ENCODE peak calls at places on chromosomes 5 and 9, in five cellular contexts. F is right lobe of liver, H is lower leg skin, Y is A549, K is upper lobe of left lung. X is an unnamed sample.

GRCh38 chr5:118293378-118293777 is 695.0 kb downstream of the DTWD2 start:
- DNase-seq in K (no peak), F (no peak), H (no peak), Y (no peak), X (no peak)

GRCh38 chr5:177476531-177477233 is 3.2 kb upstream of the DBN1 start:
- DNase-seq in F (no peak), H (peak), Y (no peak), K (no peak), X (no peak)

GRCh38 chr9:38771593-38771992 is 51.7 kb upstream of the FAM240B start:
- DNase-seq in K (no peak), F (no peak), H (no peak), Y (no peak), X (no peak)

GRCh38 chr5:127280494-127281220 is 9.9 kb upstream of the MEGF10 start:
- DNase-seq in K (no peak), F (no peak), Y (no peak), H (no peak), X (no peak)

GRCh38 chr9:2257530-2257929 is 242.4 kb downstream of the SMARCA2 start:
- DNase-seq in K (no peak), F (no peak), Y (no peak), H (no peak), X (no peak)

GRCh38 chr9:126504977-126505455 is 108.7 kb upstream of the LMX1B start:
- DNase-seq in F (no peak), Y (no peak), H (no peak), K (no peak), X (no peak)

GRCh38 chr5:77990020-77990419 is 213.9 kb upstream of the TBCA start:
- DNase-seq in K (no peak), H (no peak), F (no peak), Y (no peak), X (no peak)

GRCh38 chr5:174411513-174411819 is 312.9 kb upstream of the MSX2 start:
- DNase-seq in K (no peak), Y (no peak), H (no peak), F (no peak), X (no peak)

GRCh38 chr9:88874391-88874790 is 116.9 kb upstream of the S1PR3 start:
- DNase-seq in Y (no peak), H (no peak), F (no peak), K (no peak), X (no peak)

GRCh38 chr5:145903862-145904261 is 31.0 kb upstream of the GRXCR2 start:
- DNase-seq in K (no peak), F (no peak), H (no peak), Y (no peak), X (no peak)

GRCh38 chr5:160289721-160290120 is 22.6 kb downstream of the CCNJL start:
- DNase-seq in F (no peak), Y (no peak), K (peak), H (no peak), X (no peak)

GRCh38 chr5:38755171-38755570 is 90.6 kb upstream of the OSMR start:
- DNase-seq in K (no peak), F (no peak), H (no peak), Y (no peak), X (no peak)

GRCh38 chr9:13351768-13352386 is 72.4 kb upstream of the MPDZ start:
- DNase-seq in Y (peak), K (no peak), F (no peak), H (no peak), X (no peak)

GRCh38 chr5:139058121-139058520 is 140.0 kb downstream of the SIL1 start:
- DNase-seq in F (no peak), H (no peak), Y (no peak), K (no peak), X (no peak)

GRCh38 chr9:4883326-4883873 is 90.7 kb downstream of the RCL1 start:
- DNase-seq in F (no peak), K (no peak), Y (no peak), H (no peak), X (no peak)

GRCh38 chr9:73773896-73774295 is 622.2 kb downstream of the ANXA1 start:
- DNase-seq in H (no peak), Y (no peak), F (no peak), K (no peak), X (no peak)

GRCh38 chr9:113985968-113986585 is 92.0 kb downstream of the AMBP start:
- DNase-seq in F (no peak), K (no peak), H (no peak), Y (no peak), X (no peak)

GRCh38 chr5:97778451-97778850 is 595.4 kb upstream of the RIOK2 start:
- DNase-seq in Y (no peak), H (no peak), F (no peak), K (no peak), X (no peak)

GRCh38 chr9:6739218-6739617 is 18.6 kb upstream of the KDM4C start:
- DNase-seq in Y (peak), F (no peak), K (no peak), H (no peak), X (no peak)

GRCh38 chr5:171207256-171207866 is 101.7 kb upstream of the TLX3 start:
- DNase-seq in Y (peak), F (no peak), K (no peak), H (no peak), X (no peak)

GRCh38 chr5:81685481-81685880 is 65.4 kb downstream of the SSBP2 start:
- DNase-seq in F (no peak), K (no peak), H (no peak), Y (no peak), X (no peak)

GRCh38 chr5:38666668-38667498 is 110.4 kb upstream of the LIFR start:
- DNase-seq in H (no peak), K (peak), Y (peak), F (no peak), X (no peak)

GRCh38 chr5:6632324-6632930 is 417 bp downstream of the NSUN2 start:
- DNase-seq in H (no peak), F (no peak), Y (peak), K (peak), X (no peak)

GRCh38 chr5:53733853-53734252 is 173.4 kb downstream of the NDUFS4 start:
- DNase-seq in F (no peak), K (no peak), Y (no peak), H (no peak), X (no peak)

GRCh38 chr9:136655244-136656225 is 7.2 kb upstream of the EGFL7 start:
- DNase-seq in H (no peak), Y (no peak), K (peak), F (no peak), X (no peak)

GRCh38 chr9:134326754-134327526 is 685 bp downstream of the RXRA start:
- DNase-seq in K (no peak), F (peak), Y (peak), H (no peak), X (no peak)
- TF ChIP-seq POLR2A in K (no peak), F (peak), Y (no peak), H (no peak), X (no peak)

DNA sequence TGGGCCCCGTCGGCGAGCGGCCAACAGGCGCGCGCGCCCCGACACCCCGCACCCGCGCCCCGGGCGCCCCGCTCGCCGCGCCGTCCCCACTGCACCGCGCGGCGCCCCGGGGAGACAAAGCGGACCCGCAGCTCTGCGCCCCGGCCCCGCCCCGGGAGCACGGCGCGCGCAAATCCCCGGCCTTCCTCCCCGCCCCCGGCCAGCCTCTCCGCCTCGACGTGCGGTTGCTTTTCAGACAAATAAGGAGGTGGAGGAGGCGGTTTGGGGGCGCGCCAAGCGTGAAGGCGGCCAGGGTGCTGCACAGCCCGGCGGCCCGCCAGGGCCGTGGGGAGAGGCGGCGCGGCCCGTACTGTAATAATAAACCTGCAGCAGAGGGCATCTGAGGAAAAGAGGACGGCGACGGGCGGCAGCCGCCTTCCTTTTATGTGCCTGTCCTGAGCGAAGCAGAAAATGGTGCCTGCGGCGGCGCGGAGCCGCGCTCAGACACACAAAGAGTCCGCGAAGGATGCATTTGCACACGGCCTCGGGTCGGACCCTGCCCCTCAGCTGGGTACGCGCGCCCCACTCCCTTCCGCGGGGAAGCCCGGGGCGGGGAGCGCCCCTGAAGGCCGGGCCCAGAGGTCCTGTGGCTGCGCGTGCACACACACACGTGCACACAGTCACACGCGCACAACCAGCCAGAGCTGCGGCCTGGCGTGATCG is 739 bp upstream of the NREP start:
- DNase-seq in F (peak), K (peak), H (peak), Y (peak), X (peak)
- TF ChIP-seq POLR2A in F (peak), K (no peak), H (no peak), Y (peak), X (no peak)

DNA sequence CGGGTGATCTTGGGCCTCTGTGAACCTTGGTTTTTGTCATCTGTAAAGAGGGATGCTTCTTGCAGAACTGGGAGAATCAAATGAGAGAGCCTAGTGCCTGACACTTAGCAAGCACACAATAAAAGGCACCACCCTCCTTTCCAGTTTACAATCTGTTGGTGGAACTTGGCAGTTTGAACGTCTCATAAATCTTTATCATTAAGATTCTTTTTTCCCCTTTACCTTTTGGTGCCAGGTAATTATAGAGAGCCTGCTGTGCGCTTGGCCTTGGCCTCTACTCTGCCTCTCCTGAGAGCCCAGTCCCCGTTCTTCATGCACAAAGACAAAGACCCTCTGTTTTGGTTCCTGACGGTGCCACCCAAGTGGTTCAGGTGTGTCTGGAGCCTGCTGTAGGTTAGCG is 55.2 kb downstream of the PPARGC1B start:
- DNase-seq in Y (no peak), H (no peak), K (no peak), F (no peak), X (no peak)
- TF ChIP-seq POLR2A in Y (no peak), H (no peak), K (no peak), F (no peak), X (no peak)

DNA sequence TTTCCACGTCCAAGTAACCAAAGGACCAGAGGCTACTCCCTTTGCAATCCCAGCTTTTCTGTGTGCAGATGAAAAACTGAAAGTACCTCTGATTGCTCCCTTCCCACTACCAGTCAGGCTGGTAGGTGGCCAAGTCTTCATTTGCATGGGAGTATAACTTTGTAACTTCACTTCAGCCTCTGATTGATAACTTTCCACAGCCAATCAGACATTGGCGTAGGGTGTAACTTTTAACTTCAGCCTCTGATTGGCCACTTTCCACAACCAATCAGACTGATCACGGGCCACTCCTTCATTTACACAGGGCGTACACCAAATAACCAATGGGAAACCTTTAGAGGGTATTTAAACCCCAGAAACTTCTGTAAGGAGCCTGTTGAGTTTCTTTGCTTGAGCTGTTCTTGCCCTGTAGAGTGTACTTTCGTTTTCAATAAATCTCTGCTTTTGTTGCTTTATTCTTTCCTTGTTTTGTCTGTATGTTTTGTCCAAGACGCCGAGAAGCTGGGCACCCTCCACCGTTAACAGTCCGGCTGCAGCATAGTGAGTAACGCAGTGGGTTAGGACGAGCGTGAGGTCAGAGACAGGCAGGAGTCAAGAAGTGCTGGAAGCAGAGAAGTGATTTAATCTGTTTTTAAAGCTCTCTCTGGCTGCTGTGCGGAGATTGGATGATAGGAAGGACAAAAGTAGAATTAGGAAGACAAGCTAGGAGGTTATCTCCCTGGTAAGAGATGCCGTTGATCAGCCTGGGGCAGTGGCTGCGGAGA is 3.5 kb upstream of the EXOSC2 start:
- DNase-seq in Y (peak), H (peak), F (no peak), K (peak), X (no peak)
- TF ChIP-seq POLR2A in Y (peak), H (no peak), F (no peak), K (peak), X (no peak)

GRCh38 chr5:134438641-134439621 is 27.2 kb upstream of the CDKN2AIPNL start:
- DNase-seq in Y (no peak), H (peak), F (peak), K (peak), X (no peak)

GRCh38 chr5:134436523-134437339 is 25.1 kb upstream of the CDKN2AIPNL start:
- DNase-seq in Y (peak), K (peak), H (peak), F (peak), X (peak)

GRCh38 chr5:134438268-134438622 is 26.6 kb upstream of the CDKN2AIPNL start:
- DNase-seq in H (no peak), Y (no peak), F (no peak), K (no peak), X (no peak)

GRCh38 chr5:134435525-134435924 is 23.8 kb upstream of the CDKN2AIPNL start:
- DNase-seq in Y (no peak), F (no peak), K (no peak), H (no peak), X (no peak)

GRCh38 chr5:134437340-134438267 is 25.9 kb upstream of the CDKN2AIPNL start:
- DNase-seq in K (no peak), F (no peak), Y (no peak), H (no peak), X (no peak)
- TF ChIP-seq POLR2A in K (no peak), F (no peak), Y (no peak), H (no peak), X (peak)

DNA sequence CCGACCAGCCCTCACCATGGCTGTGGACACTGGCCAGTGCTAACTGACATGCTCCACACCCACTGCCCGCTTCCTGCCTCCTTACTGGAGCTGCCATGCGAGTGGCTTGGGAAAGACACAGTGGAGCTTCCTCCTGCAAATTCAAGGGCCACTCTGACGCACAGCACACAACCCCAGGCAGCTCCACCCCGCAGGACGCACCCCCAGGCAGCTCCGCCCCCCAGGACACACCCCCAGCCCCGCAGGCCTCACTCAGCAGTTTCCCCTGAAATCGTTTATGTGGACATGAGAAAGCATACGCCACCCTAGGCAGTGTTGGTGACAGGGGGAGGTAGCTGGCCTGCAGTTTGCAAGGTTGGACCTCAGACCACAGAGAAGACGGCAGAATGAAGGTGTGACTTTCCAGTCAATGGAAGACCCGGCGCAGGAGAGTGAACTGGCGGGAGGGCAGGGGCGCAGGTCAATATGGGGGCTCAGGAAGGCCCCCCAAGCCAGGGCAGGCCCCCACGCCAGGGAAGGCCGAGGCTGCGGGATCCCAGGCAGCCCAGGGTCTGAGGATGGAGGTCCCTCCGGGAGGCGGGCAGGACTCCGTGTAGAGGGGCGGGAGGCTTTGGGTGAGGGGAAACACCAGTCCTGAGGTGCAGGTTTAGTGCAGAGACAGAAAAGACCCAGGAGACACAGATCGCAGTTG is 21.6 kb downstream of the LPCAT1 start:
- DNase-seq in F (peak), K (peak), Y (no peak), H (peak), X (no peak)
- TF ChIP-seq POLR2A in F (peak), K (no peak), Y (no peak), H (no peak), X (no peak)

X was measured in GM12891.